ENCODE peak calls at places on chromosomes 5 and 9, in seven cellular contexts. K is heart left ventricle; Z is neural progenitor cell; C is epithelial cell of esophagus; B is AG04449; S is cardiac fibroblast; G is activated CD8-positive, alpha-beta T cell treated with anti-CD3 and anti-CD28 coated beads for 36 hours. A is an unnamed sample.

GRCh38 chr5:21254161-21254560 is 1266.2 kb upstream of the CDH18 start:
- DNase-seq in B (no peak), C (no peak), S (no peak), Z (no peak), K (no peak), G (no peak), A (no peak)

GRCh38 chr9:126533911-126534300 is 79.8 kb upstream of the LMX1B start:
- DNase-seq in B (no peak), S (no peak), K (no peak), Z (no peak), C (no peak), G (no peak), A (no peak)

GRCh38 chr9:114312513-114312875 is 10.4 kb upstream of the ORM1 start:
- DNase-seq in G (no peak), B (no peak), S (no peak), C (no peak), K (no peak), Z (no peak), A (no peak)

GRCh38 chr9:93886911-93887310 is 68.2 kb downstream of the BARX1 start:
- DNase-seq in K (no peak), B (no peak), G (no peak), Z (no peak), C (no peak), S (no peak), A (no peak)

GRCh38 chr5:98813755-98814154 is 40.3 kb downstream of the RGMB start:
- DNase-seq in K (no peak), G (no peak), Z (no peak), B (no peak), C (no peak), S (no peak), A (no peak)

GRCh38 chr9:80156725-80157124 is 585.0 kb downstream of the TLE4 start:
- DNase-seq in S (no peak), Z (no peak), C (peak), B (no peak), K (no peak), G (no peak), A (no peak)

GRCh38 chr9:134041649-134041962 is 16.3 kb downstream of the BRD3OS start:
- DNase-seq in S (no peak), C (no peak), Z (no peak), K (peak), B (no peak), G (no peak), A (no peak)

GRCh38 chr9:1098551-1098950 is 48.4 kb downstream of the DMRT2 start:
- DNase-seq in Z (no peak), S (no peak), C (peak), B (no peak), K (no peak), G (no peak), A (no peak)

GRCh38 chr5:65125681-65126080 is 356.0 kb downstream of the ADAMTS6 start:
- DNase-seq in B (no peak), C (no peak), G (no peak), S (no peak), Z (no peak), K (no peak), A (no peak)

GRCh38 chr9:125755340-125755739 is 8.2 kb downstream of the PBX3 start:
- DNase-seq in K (no peak), B (no peak), C (no peak), S (no peak), G (no peak), Z (peak), A (no peak)

GRCh38 chr5:97142521-97143254 is at the start of gene LIX1:
- DNase-seq in G (peak), K (no peak), S (peak), C (peak), Z (peak), B (no peak), A (no peak)

GRCh38 chr9:32384364-32385134 is at the start of gene ACO1:
- DNase-seq in C (peak), Z (peak), K (peak), B (no peak), G (peak), S (peak), A (peak)

GRCh38 chr5:89988998-89989690 is 420.4 kb downstream of the CETN3 start:
- DNase-seq in K (no peak), G (no peak), S (peak), C (no peak), B (no peak), Z (no peak), A (no peak)

GRCh38 chr5:94745786-94746730 is 127.6 kb downstream of the SLF1 start:
- DNase-seq in K (no peak), S (peak), B (no peak), G (no peak), Z (no peak), C (peak), A (no peak)

GRCh38 chr5:139765409-139766217 is 30.0 kb upstream of the PSD2 start:
- DNase-seq in K (peak), G (peak), Z (peak), B (no peak), C (peak), S (peak), A (peak)

GRCh38 chr5:149210968-149211495 is 60.6 kb upstream of the AFAP1L1 start:
- DNase-seq in B (no peak), K (no peak), Z (peak), G (peak), C (no peak), S (no peak), A (no peak)

GRCh38 chr5:13606051-13606450 is 338.4 kb downstream of the DNAH5 start:
- DNase-seq in K (no peak), B (no peak), G (no peak), Z (no peak), S (no peak), C (peak), A (no peak)

GRCh38 chr9:93826209-93826608 is 128.9 kb downstream of the BARX1 start:
- DNase-seq in G (peak), C (no peak), B (no peak), K (peak), Z (no peak), S (no peak), A (no peak)

GRCh38 chr9:97387936-97388684 is 23.8 kb upstream of the TDRD7 start:
- DNase-seq in B (no peak), C (no peak), G (no peak), K (no peak), Z (no peak), S (no peak), A (no peak)

GRCh38 chr5:55324815-55325418 is 17.1 kb downstream of the MTREX start:
- DNase-seq in B (no peak), C (peak), K (no peak), S (peak), G (no peak), Z (peak), A (no peak)

GRCh38 chr5:142390303-142390840 is 65.6 kb upstream of the SPRY4 start:
- DNase-seq in G (no peak), C (no peak), S (peak), Z (peak), K (no peak), B (no peak), A (no peak)

GRCh38 chr9:83418283-83418682 is 119.9 kb downstream of the FRMD3 start:
- DNase-seq in B (no peak), Z (no peak), S (no peak), K (no peak), C (no peak), G (no peak), A (no peak)

GRCh38 chr5:120545007-120545406 is 80.9 kb downstream of the PRR16 start:
- DNase-seq in K (no peak), G (no peak), S (no peak), C (no peak), Z (no peak), B (no peak), A (no peak)

GRCh38 chr9:135295556-135296300 is 183.9 kb upstream of the PPP1R26 start:
- DNase-seq in K (no peak), B (no peak), S (no peak), G (no peak), Z (no peak), C (no peak), A (no peak)

GRCh38 chr5:37208883-37209808 is 40.0 kb downstream of the CPLANE1 start:
- DNase-seq in Z (no peak), C (no peak), B (no peak), K (peak), S (peak), G (peak), A (no peak)

GRCh38 chr9:121283856-121284732 is 16.1 kb downstream of the GSN start:
- DNase-seq in S (no peak), G (no peak), Z (peak), C (no peak), K (peak), B (no peak), A (no peak)

DNA sequence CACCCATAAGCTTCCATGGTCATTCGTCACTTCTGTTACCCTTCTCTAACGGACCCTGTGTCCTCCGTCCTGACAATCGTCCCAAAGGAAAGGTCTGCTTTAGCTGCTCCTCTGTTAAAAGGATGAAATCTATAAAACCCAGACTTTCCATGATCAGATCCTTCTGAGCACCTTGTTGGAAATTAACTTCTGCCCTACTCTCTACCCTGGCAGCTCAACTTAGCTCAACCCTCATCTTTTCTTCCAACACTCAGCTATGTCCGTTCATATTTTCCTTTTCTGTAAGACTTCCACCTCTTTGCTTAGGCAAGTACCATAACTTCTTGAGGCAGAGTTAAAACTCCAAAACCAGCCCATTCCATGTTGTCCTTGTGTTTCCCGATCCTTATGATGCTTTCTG is 205.4 kb downstream of the SPATA31A6 start:
- DNase-seq in K (no peak), G (no peak), Z (no peak), S (no peak), B (no peak), C (no peak), A (no peak)
- TF ChIP-seq CTCF in K (no peak), G (no peak), Z (no peak), S (no peak), B (no peak), C (no peak), A (no peak)

GRCh38 chr5:26245327-26245726 is 793.1 kb downstream of the CDH9 start:
- DNase-seq in Z (no peak), B (no peak), K (no peak), C (no peak), S (no peak), G (no peak), A (no peak)
- TF ChIP-seq CTCF in Z (no peak), B (no peak), K (no peak), C (no peak), S (no peak), G (no peak), A (no peak)

GRCh38 chr5:83567741-83568530 is 96.4 kb downstream of the VCAN start:
- DNase-seq in Z (no peak), G (no peak), K (no peak), C (peak), B (peak), S (peak), A (no peak)

GRCh38 chr5:83563631-83564030 is 92.1 kb downstream of the VCAN start:
- DNase-seq in Z (no peak), S (no peak), K (no peak), B (no peak), C (peak), G (no peak), A (no peak)

GRCh38 chr5:83562817-83563557 is 91.4 kb downstream of the VCAN start:
- DNase-seq in G (no peak), C (no peak), Z (peak), S (peak), K (no peak), B (no peak), A (no peak)

GRCh38 chr5:83562207-83562606 is 90.7 kb downstream of the VCAN start:
- DNase-seq in C (no peak), K (no peak), Z (no peak), G (no peak), B (no peak), S (no peak), A (no peak)

DNA sequence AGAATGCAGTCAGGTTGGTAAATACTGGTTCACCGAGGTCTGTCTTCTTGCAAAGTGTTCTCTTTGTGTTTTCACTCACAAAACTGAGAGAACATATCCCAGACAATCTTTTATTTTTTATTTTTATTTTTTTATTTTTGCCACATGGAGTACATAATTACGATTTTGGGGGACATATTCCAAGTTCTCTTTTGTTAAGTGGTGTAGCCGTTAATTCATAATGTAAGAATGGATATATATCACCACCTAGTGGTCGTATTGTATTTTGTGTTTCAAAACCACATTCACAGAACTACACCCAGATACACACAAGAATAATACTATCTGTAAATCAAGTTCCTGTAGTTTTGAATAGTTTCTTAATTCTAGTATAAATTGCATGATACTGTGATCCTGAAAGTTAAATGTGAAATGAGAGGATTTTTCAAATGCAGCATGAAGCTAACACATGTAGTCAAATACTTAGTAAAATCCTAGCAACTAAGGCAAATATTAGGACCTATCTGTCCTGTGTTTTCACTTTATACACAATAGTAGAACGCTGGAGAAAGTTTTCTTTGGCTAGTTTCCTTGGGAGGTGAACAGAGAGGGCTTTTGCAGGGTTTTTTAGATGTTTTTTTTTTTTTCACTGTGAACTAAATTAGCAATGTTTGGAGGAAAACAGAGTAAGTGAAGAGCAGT is 92.7 kb downstream of the VCAN start:
- DNase-seq in Z (peak), G (no peak), C (peak), S (peak), B (no peak), K (no peak), A (no peak)
- TF ChIP-seq CTCF in Z (peak), G (peak), C (peak), S (peak), B (peak), K (peak), A (peak)

GRCh38 chr9:18017136-18017535 is 438.3 kb downstream of the SH3GL2 start:
- DNase-seq in S (no peak), K (no peak), B (no peak), C (no peak), G (no peak), Z (no peak), A (no peak)
- TF ChIP-seq CTCF in S (no peak), K (no peak), B (no peak), C (no peak), G (no peak), Z (peak), A (no peak)

GRCh38 chr9:130942679-130943078 is 3.6 kb upstream of the FIBCD1 start:
- DNase-seq in Z (no peak), S (no peak), K (no peak), C (no peak), G (no peak), B (no peak), A (no peak)

GRCh38 chr9:130939405-130939941 is 426 bp upstream of the FIBCD1 start:
- DNase-seq in K (no peak), G (peak), C (peak), Z (peak), B (no peak), S (no peak), A (no peak)

GRCh38 chr9:130940023-130940549 is 1.0 kb upstream of the FIBCD1 start:
- DNase-seq in K (no peak), Z (peak), G (no peak), C (no peak), B (no peak), S (no peak), A (no peak)

GRCh38 chr9:130942084-130942483 is 3.0 kb upstream of the FIBCD1 start:
- DNase-seq in K (no peak), C (no peak), G (no peak), Z (no peak), S (no peak), B (no peak), A (no peak)

DNA sequence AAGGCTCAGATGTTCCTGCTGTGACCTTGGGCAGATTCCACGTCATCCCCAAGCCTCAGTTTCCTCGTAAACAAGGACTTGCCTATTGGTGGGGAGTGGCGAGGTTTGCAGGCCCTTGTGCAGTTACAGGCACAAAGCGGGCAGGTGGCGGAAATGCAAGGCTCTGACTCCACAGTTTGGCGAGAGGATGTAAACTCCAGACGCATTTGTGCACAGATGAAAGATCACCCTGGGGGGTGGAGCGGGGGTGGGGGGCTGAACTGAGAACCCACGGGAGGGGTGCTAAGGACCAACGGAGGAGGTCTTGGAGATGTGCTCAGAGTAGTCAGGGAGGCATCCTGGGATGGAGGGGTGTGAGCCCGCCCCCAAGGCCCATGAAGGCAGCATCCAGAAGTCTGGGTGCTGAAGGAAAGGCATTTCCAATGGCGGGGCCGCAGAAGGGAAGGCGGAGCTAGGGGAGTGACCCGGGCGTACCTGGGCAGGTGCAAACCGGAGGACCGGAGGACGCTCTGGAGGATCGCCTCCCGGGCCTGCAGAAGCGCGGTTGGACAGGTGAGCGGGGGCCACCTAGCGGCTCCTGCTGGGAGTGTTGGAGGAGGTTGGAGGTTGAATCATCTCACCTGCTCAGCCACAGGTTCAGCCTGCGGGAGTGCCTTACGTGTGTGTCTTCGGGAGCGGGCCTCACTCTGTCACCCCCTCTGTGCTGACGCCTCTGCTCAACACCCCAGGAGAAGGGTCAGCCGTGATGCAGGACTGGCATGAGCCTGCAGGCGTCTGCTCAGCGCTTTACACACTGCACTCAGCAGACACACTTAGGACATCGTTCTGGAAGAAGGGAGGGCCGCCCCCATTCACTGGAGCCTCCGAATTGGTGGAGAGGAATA is 1.9 kb upstream of the FIBCD1 start:
- DNase-seq in G (peak), Z (peak), C (peak), S (peak), B (no peak), K (no peak), A (peak)
- TF ChIP-seq CTCF in G (peak), Z (peak), C (peak), S (peak), B (peak), K (peak), A (peak)

GRCh38 chr5:16467363-16468219 is 2.0 kb upstream of the ZNF622 start:
- DNase-seq in Z (no peak), S (peak), C (peak), G (peak), B (no peak), K (no peak), A (no peak)
- TF ChIP-seq CTCF in Z (no peak), S (no peak), C (no peak), G (no peak), B (no peak), K (no peak), A (no peak)

DNA sequence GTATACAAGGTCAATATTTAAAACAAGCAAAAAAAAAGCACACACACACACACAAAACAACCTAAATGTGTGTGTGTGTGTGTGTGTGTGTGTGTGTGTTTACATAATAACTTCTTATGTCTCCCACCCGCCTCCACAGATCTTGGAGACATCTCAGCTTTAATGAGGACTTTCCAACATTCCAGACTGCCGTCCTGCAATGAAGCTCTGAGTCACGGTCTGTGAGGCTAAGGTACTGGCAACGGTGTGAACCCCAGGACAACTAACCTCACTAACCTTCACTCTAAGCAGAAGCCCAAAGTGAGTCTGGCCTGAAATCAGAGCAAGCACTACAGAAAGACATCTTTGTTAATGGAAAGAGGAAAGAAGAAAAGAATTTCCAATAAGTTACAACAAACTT is 22.3 kb downstream of the ZNF474 start:
- DNase-seq in B (peak), Z (no peak), G (no peak), S (no peak), K (no peak), C (peak), A (no peak)
- TF ChIP-seq CTCF in B (no peak), Z (no peak), G (no peak), S (no peak), K (no peak), C (no peak), A (no peak)

DNA sequence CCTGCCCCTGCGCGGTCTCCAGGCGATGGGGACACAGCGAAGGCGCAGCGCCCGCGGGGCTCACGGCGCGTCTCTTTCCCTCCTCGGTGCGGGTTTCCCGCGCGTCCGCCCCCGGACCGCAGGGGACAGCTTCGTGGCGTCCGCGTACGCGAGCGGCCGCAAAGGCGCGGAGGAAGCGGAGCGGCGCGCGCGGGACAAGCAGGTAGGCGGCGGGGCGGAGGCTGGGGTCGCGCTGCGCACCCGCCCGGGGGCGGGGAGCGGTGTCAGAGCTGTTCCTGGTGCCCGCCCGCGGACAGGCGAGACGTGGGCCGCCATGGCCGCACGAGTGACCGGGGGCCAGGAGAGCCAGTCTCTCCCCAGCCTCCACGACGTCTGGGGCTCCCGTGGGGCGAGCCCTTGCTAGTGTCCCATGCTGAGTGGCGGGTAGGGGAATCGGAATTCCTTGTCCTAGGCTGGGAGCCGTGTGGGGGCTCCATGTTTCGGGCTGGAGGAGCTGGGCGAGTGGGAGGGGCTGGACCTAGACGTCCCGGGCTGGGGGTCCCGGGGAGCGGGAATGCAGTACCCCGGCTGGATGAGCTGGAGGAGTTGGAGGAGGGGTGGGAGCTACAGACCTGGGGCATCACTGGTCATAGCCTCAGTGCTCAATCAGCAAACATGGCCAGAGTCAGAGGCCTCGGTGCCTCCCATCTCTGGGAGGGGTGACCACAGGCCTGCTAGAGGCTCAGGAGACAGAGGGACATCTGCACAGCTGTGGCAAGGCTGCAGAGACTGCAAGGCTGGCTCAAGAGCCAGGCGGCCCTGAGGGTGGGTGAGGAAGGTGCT is 968 bp downstream of the NKD2 start:
- DNase-seq in Z (peak), C (no peak), G (no peak), B (no peak), S (no peak), K (peak), A (no peak)
- TF ChIP-seq CTCF in Z (no peak), C (no peak), G (no peak), B (no peak), S (no peak), K (no peak), A (no peak)

A was measured in natural killer cell.